ENCODE peak calls at places on chromosomes 6 and 20, in seven cellular contexts. I is Panc1, A is kidney epithelial cell, N is body of pancreas, E is IMR-90, D is left ventricle myocardium inferior, S is cardiac fibroblast. V is an unnamed sample.

GRCh38 chr6:149264629-149265028 is 52.9 kb upstream of the TAB2 start:
- DNase-seq in I (no peak), E (no peak), S (no peak), A (no peak), N (no peak), D (no peak), V (no peak)

GRCh38 chr20:20713244-20713765 is 861 bp upstream of the RALGAPA2 start:
- DNase-seq in A (no peak), I (no peak), N (peak; percentile 22), D (no peak), E (no peak), S (no peak), V (no peak)

GRCh38 chr6:157021267-157022021 is 244.3 kb downstream of the ARID1B start:
- DNase-seq in E (peak; percentile 81), A (peak; percentile 45), I (no peak), S (peak; percentile 96), N (peak; percentile 85), D (peak; percentile 94), V (peak; percentile 78)

GRCh38 chr6:70135219-70135769 is 167.6 kb downstream of the COL9A1 start:
- DNase-seq in I (no peak), A (no peak), D (no peak), S (no peak), N (peak; percentile 66), E (no peak), V (no peak)

GRCh38 chr6:169345198-169345597 is 91.6 kb upstream of the THBS2 start:
- DNase-seq in S (peak; percentile 46), E (no peak), I (no peak), N (no peak), D (no peak), A (no peak), V (no peak)

GRCh38 chr6:54719633-54720032 is 126.9 kb upstream of the FAM83B start:
- DNase-seq in D (no peak), S (no peak), A (no peak), E (no peak), N (no peak), I (no peak), V (no peak)

GRCh38 chr6:144434308-144434990 is 149.3 kb downstream of the UTRN start:
- DNase-seq in N (no peak), S (peak; percentile 87), A (peak; percentile 32), D (no peak), I (no peak), E (peak; percentile 88), V (no peak)

GRCh38 chr6:108263371-108263770 is 2.5 kb upstream of the SNX3 start:
- DNase-seq in E (no peak), D (no peak), I (no peak), A (no peak), S (no peak), N (no peak), V (no peak)

GRCh38 chr6:44715188-44715587 is 327.7 kb downstream of the CDC5L start:
- DNase-seq in D (no peak), I (no peak), N (no peak), S (no peak), A (no peak), E (no peak), V (no peak)

GRCh38 chr6:101085327-101085726 is 204.2 kb upstream of the ASCC3 start:
- DNase-seq in E (no peak), A (no peak), D (no peak), S (peak; percentile 54), I (no peak), N (no peak), V (no peak)

GRCh38 chr6:75145976-75146375 is 59.9 kb downstream of the COL12A1 start:
- DNase-seq in A (no peak), N (no peak), I (no peak), D (no peak), E (no peak), S (no peak), V (no peak)

GRCh38 chr6:28008053-28008452 is 51.0 kb downstream of the OR2B6 start:
- DNase-seq in E (no peak), A (no peak), I (no peak), S (no peak), D (no peak), N (no peak), V (no peak)

GRCh38 chr20:13081877-13082276 is 73.1 kb downstream of the SPTLC3 start:
- DNase-seq in I (no peak), A (no peak), D (no peak), N (no peak), E (no peak), S (no peak), V (no peak)

GRCh38 chr6:64553414-64553813 is 917.8 kb downstream of the PHF3 start:
- DNase-seq in S (no peak), D (no peak), N (no peak), A (no peak), I (no peak), E (no peak), V (no peak)

GRCh38 chr6:7270320-7271204 is 42.4 kb downstream of the SSR1 start:
- DNase-seq in N (peak; percentile 94), A (no peak), D (no peak), S (no peak), E (no peak), I (no peak), V (no peak)

GRCh38 chr20:61037498-61037897 is 214.6 kb upstream of the CDH4 start:
- DNase-seq in E (no peak), A (no peak), D (no peak), N (no peak), I (no peak), S (no peak), V (no peak)

GRCh38 chr6:144400321-144400720 is 115.2 kb downstream of the UTRN start:
- DNase-seq in I (no peak), D (no peak), S (no peak), A (no peak), E (no peak), N (no peak), V (no peak)

GRCh38 chr6:27667651-27668441 is 194.9 kb upstream of the ZNF184 start:
- DNase-seq in D (no peak), S (peak; percentile 19), I (peak; percentile 56), N (no peak), E (no peak), A (no peak), V (no peak)

GRCh38 chr6:85360794-85361642 is 88.9 kb upstream of the NT5E start:
- DNase-seq in A (peak; percentile 95), E (peak; percentile 98), N (no peak), S (peak; percentile 86), I (peak; percentile 87), D (no peak), V (no peak)

GRCh38 chr6:149935246-149935645 is 6.6 kb upstream of the ULBP2 start:
- DNase-seq in S (no peak), I (no peak), E (peak; percentile 34), N (no peak), A (no peak), D (no peak), V (no peak)

GRCh38 chr6:148203970-148204369 is 138.7 kb upstream of the SASH1 start:
- DNase-seq in A (no peak), I (no peak), S (peak; percentile 61), N (no peak), D (no peak), E (peak; percentile 90), V (no peak)

GRCh38 chr6:75044846-75045245 is 161.0 kb downstream of the COL12A1 start:
- DNase-seq in N (no peak), S (no peak), I (no peak), A (no peak), E (no peak), D (no peak), V (no peak)

GRCh38 chr20:9200620-9201019 is 131.7 kb downstream of the PLCB4 start:
- DNase-seq in I (no peak), N (no peak), E (peak; percentile 68), A (no peak), S (peak; percentile 66), D (no peak), V (no peak)

GRCh38 chr20:60960500-60960899 is 291.6 kb upstream of the CDH4 start:
- DNase-seq in A (no peak), S (no peak), N (no peak), E (no peak), I (no peak), D (no peak), V (no peak)

GRCh38 chr20:17177341-17177740 is 49.5 kb upstream of the PCSK2 start:
- DNase-seq in E (no peak), I (no peak), A (no peak), N (no peak), S (no peak), D (no peak), V (no peak)

GRCh38 chr20:61977387-61977786 is 88.3 kb downstream of the TAF4 start:
- DNase-seq in E (no peak), S (no peak), I (no peak), N (no peak), D (no peak), A (no peak), V (no peak)

GRCh38 chr6:119284861-119285521 is 64.6 kb downstream of the MAN1A1 start:
- DNase-seq in S (no peak), I (no peak), A (no peak), E (no peak), D (no peak), N (no peak), V (no peak)
- TF ChIP-seq CTCF in S (peak; percentile 13), I (peak; percentile 58), A (peak; percentile 29), E (no peak), D (peak; percentile 11), N (no peak), V (peak; percentile 30)

GRCh38 chr6:16129623-16130243 is 847 bp downstream of the MYLIP start:
- DNase-seq in D (peak; percentile 26), N (peak; percentile 41), E (peak; percentile 5), S (no peak), A (no peak), I (no peak), V (no peak)
- TF ChIP-seq CTCF in D (peak; percentile 16), N (no peak), E (no peak), S (no peak), A (no peak), I (no peak), V (no peak)

GRCh38 chr6:700490-700889 is 7.6 kb upstream of the EXOC2 start:
- DNase-seq in S (no peak), D (no peak), E (no peak), A (no peak), N (no peak), I (no peak), V (no peak)
- TF ChIP-seq CTCF in S (no peak), D (no peak), E (no peak), A (no peak), N (no peak), I (no peak), V (no peak)

GRCh38 chr20:52105045-52105572 is 86.5 kb downstream of the ZFP64 start:
- DNase-seq in E (peak; percentile 26), S (peak; percentile 41), I (no peak), D (no peak), A (no peak), N (peak; percentile 20), V (peak; percentile 31)

GRCh38 chr20:52103911-52104545 is 87.6 kb downstream of the ZFP64 start:
- DNase-seq in S (peak; percentile 10), D (no peak), I (no peak), E (peak; percentile 14), N (no peak), A (no peak), V (no peak)

GRCh38 chr20:52104546-52105044 is 87.0 kb downstream of the ZFP64 start:
- DNase-seq in A (no peak), E (peak; percentile 8), D (no peak), S (peak; percentile 12), N (no peak), I (no peak), V (no peak)

GRCh38 chr20:52103469-52103910 is 88.1 kb downstream of the ZFP64 start:
- DNase-seq in D (no peak), I (no peak), S (peak; percentile 10), E (peak; percentile 20), A (no peak), N (no peak), V (no peak)

GRCh38 chr20:52105573-52106422 is 85.8 kb downstream of the ZFP64 start:
- DNase-seq in S (peak; percentile 27), E (peak; percentile 23), D (no peak), A (no peak), I (no peak), N (no peak), V (peak; percentile 38)
- TF ChIP-seq CTCF in S (peak; percentile 27), E (peak; percentile 25), D (no peak), A (peak; percentile 55), I (no peak), N (no peak), V (peak; percentile 47)

V was measured in progenitor cell of endocrine pancreas.